ENCODE peak calls at places on chromosomes 12 and 14, in six cellular contexts. One of them, this sample, is unnamed.

GRCh38 chr14:102517412-102518062 is 8.0 kb upstream of the ANKRD9 start:
- DNase-seq in LoVo: no peak
- DNase-seq in endothelial cell: peak
- DNase-seq in AG10803: no peak
- DNase-seq in hepatic stellate cell: no peak
- DNase-seq in NCI-H1105: no peak
- DNase-seq in this sample: peak

GRCh38 chr12:64877363-64878004 is 53.0 kb downstream of the TBC1D30 start:
- DNase-seq in endothelial cell: no peak
- DNase-seq in NCI-H1105: no peak
- DNase-seq in AG10803: no peak
- DNase-seq in LoVo: no peak
- DNase-seq in hepatic stellate cell: no peak
- DNase-seq in this sample: no peak

GRCh38 chr14:74882103-74882920 is 596 bp downstream of the DLST start:
- DNase-seq in hepatic stellate cell: peak
- DNase-seq in endothelial cell: peak
- DNase-seq in NCI-H1105: no peak
- DNase-seq in LoVo: peak
- DNase-seq in AG10803: peak
- DNase-seq in this sample: peak

GRCh38 chr14:105201928-105202513 is 20.9 kb upstream of the NUDT14 start:
- DNase-seq in NCI-H1105: no peak
- DNase-seq in hepatic stellate cell: no peak
- DNase-seq in AG10803: no peak
- DNase-seq in LoVo: no peak
- DNase-seq in endothelial cell: no peak
- DNase-seq in this sample: no peak

GRCh38 chr12:76471579-76471978 is 88.0 kb downstream of the OSBPL8 start:
- DNase-seq in AG10803: no peak
- DNase-seq in endothelial cell: no peak
- DNase-seq in LoVo: no peak
- DNase-seq in NCI-H1105: no peak
- DNase-seq in hepatic stellate cell: no peak
- DNase-seq in this sample: no peak

GRCh38 chr14:53180272-53181221 is 27.4 kb upstream of the DDHD1 start:
- DNase-seq in LoVo: no peak
- DNase-seq in NCI-H1105: no peak
- DNase-seq in AG10803: peak
- DNase-seq in hepatic stellate cell: peak
- DNase-seq in endothelial cell: no peak
- DNase-seq in this sample: no peak

GRCh38 chr14:92670177-92670576 is 78.2 kb downstream of the LGMN start:
- DNase-seq in NCI-H1105: no peak
- DNase-seq in hepatic stellate cell: no peak
- DNase-seq in endothelial cell: no peak
- DNase-seq in AG10803: peak
- DNase-seq in LoVo: no peak
- DNase-seq in this sample: no peak

GRCh38 chr12:103012884-103013283 is 55.4 kb downstream of the ASCL1 start:
- DNase-seq in hepatic stellate cell: no peak
- DNase-seq in AG10803: no peak
- DNase-seq in LoVo: no peak
- DNase-seq in NCI-H1105: no peak
- DNase-seq in endothelial cell: no peak
- DNase-seq in this sample: no peak

GRCh38 chr12:69024413-69024812 is 91.4 kb upstream of the CPM start:
- DNase-seq in endothelial cell: no peak
- DNase-seq in hepatic stellate cell: no peak
- DNase-seq in LoVo: peak
- DNase-seq in NCI-H1105: no peak
- DNase-seq in AG10803: peak
- DNase-seq in this sample: peak

GRCh38 chr14:94344389-94344788 is 21.3 kb upstream of the SERPINA6 start:
- DNase-seq in AG10803: peak
- DNase-seq in endothelial cell: no peak
- DNase-seq in NCI-H1105: no peak
- DNase-seq in LoVo: no peak
- DNase-seq in hepatic stellate cell: no peak
- DNase-seq in this sample: no peak

GRCh38 chr12:115313929-115314328 is 630.0 kb upstream of the TBX3 start:
- DNase-seq in endothelial cell: no peak
- DNase-seq in AG10803: peak
- DNase-seq in hepatic stellate cell: no peak
- DNase-seq in NCI-H1105: no peak
- DNase-seq in LoVo: peak
- DNase-seq in this sample: no peak

GRCh38 chr12:101696477-101697196 is 803 bp upstream of the CHPT1 start:
- DNase-seq in hepatic stellate cell: no peak
- DNase-seq in AG10803: peak
- DNase-seq in NCI-H1105: peak
- DNase-seq in LoVo: peak
- DNase-seq in endothelial cell: no peak
- DNase-seq in this sample: peak

GRCh38 chr14:89283327-89284060 is 133.5 kb downstream of the FOXN3 start:
- DNase-seq in NCI-H1105: no peak
- DNase-seq in AG10803: no peak
- DNase-seq in hepatic stellate cell: no peak
- DNase-seq in LoVo: no peak
- DNase-seq in endothelial cell: no peak
- DNase-seq in this sample: no peak

GRCh38 chr14:74510211-74510931 is 16.8 kb downstream of the ISCA2 start:
- DNase-seq in AG10803: no peak
- DNase-seq in NCI-H1105: no peak
- DNase-seq in LoVo: no peak
- DNase-seq in endothelial cell: no peak
- DNase-seq in hepatic stellate cell: no peak
- DNase-seq in this sample: no peak

GRCh38 chr12:119613319-119613936 is 19.9 kb downstream of the TMEM233 start:
- DNase-seq in LoVo: no peak
- DNase-seq in endothelial cell: no peak
- DNase-seq in hepatic stellate cell: no peak
- DNase-seq in NCI-H1105: no peak
- DNase-seq in AG10803: no peak
- DNase-seq in this sample: no peak

GRCh38 chr14:22980672-22981089 is 1.7 kb downstream of the AJUBA start:
- DNase-seq in hepatic stellate cell: peak
- DNase-seq in LoVo: peak
- DNase-seq in endothelial cell: no peak
- DNase-seq in AG10803: peak
- DNase-seq in NCI-H1105: no peak
- DNase-seq in this sample: peak

GRCh38 chr14:24693941-24694507 is 60.0 kb upstream of the GZMB start:
- DNase-seq in LoVo: no peak
- DNase-seq in hepatic stellate cell: no peak
- DNase-seq in endothelial cell: no peak
- DNase-seq in NCI-H1105: no peak
- DNase-seq in AG10803: no peak
- DNase-seq in this sample: no peak

This sample was measured in left colon.